ENCODE peak calls at places on chromosomes 6 and 20, in five cellular contexts. F, Z, U, W and D are unnamed samples.
A peak's percentile ranks its signal among the peaks of the same experiment; 100 is the strongest.

GRCh38 chr20:58228484-58229197 is at the start of gene ANKRD60:
- DNase-seq in F (no peak), Z (no peak), U (no peak), W (no peak), D (peak; percentile 16)

GRCh38 chr6:41966961-41967311 is 25.3 kb upstream of the CCND3 start:
- DNase-seq in F (no peak), Z (no peak), U (peak; percentile 84), W (no peak), D (no peak)

GRCh38 chr6:107697682-107698081 is 126.4 kb downstream of the SCML4 start:
- DNase-seq in F (no peak), Z (no peak), U (peak; percentile 20), W (no peak), D (no peak)

GRCh38 chr20:41345729-41346067 is 5.1 kb downstream of the LPIN3 start:
- DNase-seq in F (no peak), Z (no peak), U (no peak), W (no peak), D (no peak)

GRCh38 chr6:125197795-125198269 is 44.3 kb downstream of the TPD52L1 start:
- DNase-seq in F (no peak), Z (no peak), U (peak; percentile 98), W (no peak), D (no peak)

GRCh38 chr6:137913996-137914529 is 47.0 kb downstream of the TNFAIP3 start:
- DNase-seq in F (no peak), Z (no peak), U (no peak), W (no peak), D (no peak)

GRCh38 chr20:53679597-53680309 is 86.1 kb upstream of the ZNF217 start:
- DNase-seq in F (no peak), Z (no peak), U (no peak), W (peak; percentile 9), D (no peak)

GRCh38 chr6:141484726-141485125 is 648.0 kb upstream of the GJE1 start:
- DNase-seq in F (peak; percentile 80), Z (peak; percentile 86), U (no peak), W (no peak), D (no peak)

GRCh38 chr6:75940558-75940957 is 131.9 kb downstream of the IMPG1 start:
- DNase-seq in F (no peak), Z (no peak), U (no peak), W (no peak), D (no peak)

DNA sequence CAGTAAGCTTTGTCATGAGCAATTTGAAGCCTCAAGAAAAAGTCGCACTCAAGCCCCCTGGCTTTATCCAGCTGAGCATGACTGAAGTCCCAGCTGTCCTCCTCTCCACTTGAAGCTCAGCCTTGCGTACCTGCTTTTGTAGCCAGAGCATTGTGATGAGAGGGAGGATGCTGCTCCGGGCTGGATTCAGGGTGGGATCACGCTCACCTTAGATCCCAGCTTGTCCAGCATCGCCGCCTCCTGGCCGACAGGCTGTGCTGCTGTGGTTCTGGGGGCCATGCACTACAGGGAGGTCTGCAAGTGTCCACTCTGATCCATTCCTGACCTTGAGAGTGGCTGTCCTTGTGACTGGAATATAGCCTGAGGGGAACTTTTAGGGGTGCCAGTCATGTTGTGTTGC is 495.6 kb downstream of the CDH26 start:
- DNase-seq in F (no peak), Z (no peak), U (no peak), W (no peak), D (no peak)
- TF ChIP-seq CTCF in F (no peak), Z (no peak), U (no peak), W (peak; percentile 27), D (no peak)

GRCh38 chr6:157713451-157714152 is 109.4 kb upstream of the SNX9 start:
- DNase-seq in F (no peak), Z (no peak), U (no peak), W (no peak), D (no peak)

GRCh38 chr6:157716553-157716952 is 106.5 kb upstream of the SNX9 start:
- DNase-seq in F (no peak), Z (no peak), U (no peak), W (no peak), D (no peak)

GRCh38 chr6:157715766-157716171 is 107.3 kb upstream of the SNX9 start:
- DNase-seq in F (no peak), Z (no peak), U (peak; percentile 98), W (no peak), D (no peak)

GRCh38 chr6:157712585-157713295 is 110.3 kb upstream of the SNX9 start:
- DNase-seq in F (no peak), Z (no peak), U (no peak), W (no peak), D (no peak)

GRCh38 chr6:157714153-157714490 is 108.9 kb upstream of the SNX9 start:
- DNase-seq in F (no peak), Z (no peak), U (peak; percentile 21), W (no peak), D (no peak)
- TF ChIP-seq CTCF in F (no peak), Z (no peak), U (no peak), W (no peak), D (no peak)

GRCh38 chr6:56021943-56022342 is 146.6 kb upstream of the BMP5 start:
- DNase-seq in F (no peak), Z (no peak), U (no peak), W (no peak), D (no peak)
- TF ChIP-seq CTCF in F (no peak), Z (no peak), U (no peak), W (no peak), D (no peak)

GRCh38 chr6:113184291-113184690 is 672.9 kb upstream of the MARCKS start:
- DNase-seq in F (no peak), Z (no peak), U (no peak), W (no peak), D (no peak)
- TF ChIP-seq CTCF in F (no peak), Z (no peak), U (no peak), W (no peak), D (no peak)

GRCh38 chr20:235891-236290 is 8.8 kb downstream of the DEFB129 start:
- DNase-seq in F (no peak), Z (no peak), U (peak; percentile 47), W (no peak), D (no peak)
- TF ChIP-seq CTCF in F (no peak), Z (no peak), U (peak; percentile 25), W (no peak), D (no peak)

GRCh38 chr6:25180630-25181375 is 98.4 kb upstream of the CARMIL1 start:
- DNase-seq in F (no peak), Z (no peak), U (no peak), W (no peak), D (no peak)

GRCh38 chr6:25178336-25178735 is 100.8 kb upstream of the CARMIL1 start:
- DNase-seq in F (no peak), Z (peak; percentile 83), U (no peak), W (no peak), D (no peak)

GRCh38 chr6:25179051-25179778 is 100.0 kb upstream of the CARMIL1 start:
- DNase-seq in F (no peak), Z (no peak), U (no peak), W (no peak), D (no peak)

GRCh38 chr6:25177629-25178028 is 101.5 kb upstream of the CARMIL1 start:
- DNase-seq in F (no peak), Z (no peak), U (no peak), W (no peak), D (no peak)

GRCh38 chr6:25181923-25182322 is 97.3 kb upstream of the CARMIL1 start:
- DNase-seq in F (no peak), Z (no peak), U (peak; percentile 34), W (no peak), D (no peak)
- TF ChIP-seq CTCF in F (no peak), Z (peak; percentile 25), U (no peak), W (no peak), D (no peak)

GRCh38 chr6:25222006-25222715 is 57.0 kb upstream of the CARMIL1 start:
- DNase-seq in F (no peak), Z (no peak), U (no peak), W (no peak), D (no peak)
- TF ChIP-seq CTCF in F (no peak), Z (no peak), U (no peak), W (no peak), D (no peak)

GRCh38 chr6:5260661-5261544 is at the start of the genes FARS2 and LYRM4:
- DNase-seq in F (peak; percentile 93), Z (peak; percentile 83), U (peak; percentile 93), W (peak; percentile 89), D (peak; percentile 88)
- TF ChIP-seq CTCF in F (no peak), Z (peak; percentile 28), U (no peak), W (peak; percentile 59), D (no peak)